ENCODE peak calls at places on chromosomes 13 and 19, in seven cellular contexts. One of them, this sample, is unnamed.

GRCh38 chr19:8654591-8655339 is 24.3 kb downstream of the NFILZ start:
- DNase-seq in stomach: peak
- DNase-seq in upper lobe of left lung: peak
- DNase-seq in HepG2: no peak
- DNase-seq in HL-60: peak
- DNase-seq in endothelial cell of umbilical vein: peak
- DNase-seq in GM12878: no peak
- DNase-seq in this sample: peak

GRCh38 chr19:47322048-47322447 is 9.9 kb upstream of the C5AR2 start:
- DNase-seq in HL-60: no peak
- DNase-seq in HepG2: no peak
- DNase-seq in upper lobe of left lung: no peak
- DNase-seq in endothelial cell of umbilical vein: no peak
- DNase-seq in GM12878: no peak
- DNase-seq in stomach: no peak
- DNase-seq in this sample: no peak

GRCh38 chr13:35478384-35479222 is 2.1 kb upstream of the MAB21L1 start:
- DNase-seq in endothelial cell of umbilical vein: no peak
- DNase-seq in GM12878: no peak
- DNase-seq in stomach: no peak
- DNase-seq in HepG2: no peak
- DNase-seq in HL-60: no peak
- DNase-seq in upper lobe of left lung: no peak
- DNase-seq in this sample: no peak

GRCh38 chr19:37867831-37868230 is 38.6 kb downstream of the WDR87 start:
- DNase-seq in upper lobe of left lung: no peak
- DNase-seq in HepG2: no peak
- DNase-seq in endothelial cell of umbilical vein: no peak
- DNase-seq in GM12878: no peak
- DNase-seq in stomach: no peak
- DNase-seq in HL-60: no peak
- DNase-seq in this sample: no peak

GRCh38 chr13:73973156-73973555 is 161.0 kb downstream of the KLF12 start:
- DNase-seq in upper lobe of left lung: no peak
- DNase-seq in stomach: no peak
- DNase-seq in endothelial cell of umbilical vein: no peak
- DNase-seq in HepG2: no peak
- DNase-seq in GM12878: no peak
- DNase-seq in HL-60: no peak
- DNase-seq in this sample: no peak

GRCh38 chr13:21933001-21933400 is 262.1 kb downstream of the FGF9 start:
- DNase-seq in upper lobe of left lung: no peak
- DNase-seq in stomach: no peak
- DNase-seq in HL-60: no peak
- DNase-seq in HepG2: no peak
- DNase-seq in GM12878: no peak
- DNase-seq in endothelial cell of umbilical vein: no peak
- DNase-seq in this sample: no peak

GRCh38 chr19:9793051-9793591 is 24.6 kb upstream of the ZNF846 start:
- DNase-seq in HL-60: no peak
- DNase-seq in stomach: peak
- DNase-seq in upper lobe of left lung: peak
- DNase-seq in HepG2: no peak
- DNase-seq in endothelial cell of umbilical vein: no peak
- DNase-seq in GM12878: no peak
- DNase-seq in this sample: no peak

GRCh38 chr13:94433055-94433947 is 46.2 kb downstream of the DCT start:
- DNase-seq in upper lobe of left lung: peak
- DNase-seq in GM12878: no peak
- DNase-seq in endothelial cell of umbilical vein: peak
- DNase-seq in HepG2: peak
- DNase-seq in stomach: no peak
- DNase-seq in HL-60: no peak
- DNase-seq in this sample: no peak

GRCh38 chr19:1634242-1634937 is 18.0 kb downstream of the TCF3 start:
- DNase-seq in endothelial cell of umbilical vein: no peak
- DNase-seq in HepG2: no peak
- DNase-seq in HL-60: no peak
- DNase-seq in GM12878: no peak
- DNase-seq in stomach: no peak
- DNase-seq in upper lobe of left lung: no peak
- DNase-seq in this sample: no peak

GRCh38 chr13:62910541-62910940 is 1494.9 kb upstream of the PCDH20 start:
- DNase-seq in HepG2: no peak
- DNase-seq in endothelial cell of umbilical vein: no peak
- DNase-seq in stomach: no peak
- DNase-seq in GM12878: no peak
- DNase-seq in HL-60: no peak
- DNase-seq in upper lobe of left lung: no peak
- DNase-seq in this sample: no peak

GRCh38 chr13:81726037-81726726 is 1385.3 kb upstream of the SPRY2 start:
- DNase-seq in HL-60: no peak
- DNase-seq in upper lobe of left lung: no peak
- DNase-seq in GM12878: no peak
- DNase-seq in HepG2: no peak
- DNase-seq in stomach: no peak
- DNase-seq in endothelial cell of umbilical vein: no peak
- DNase-seq in this sample: no peak

GRCh38 chr19:460877-461609 is at the start of gene SHC2:
- DNase-seq in stomach: peak
- DNase-seq in endothelial cell of umbilical vein: no peak
- DNase-seq in HL-60: no peak
- DNase-seq in GM12878: no peak
- DNase-seq in upper lobe of left lung: no peak
- DNase-seq in HepG2: no peak
- DNase-seq in this sample: no peak

GRCh38 chr13:98105929-98106336 is 37.0 kb upstream of the FARP1 start:
- DNase-seq in endothelial cell of umbilical vein: peak
- DNase-seq in HepG2: peak
- DNase-seq in GM12878: no peak
- DNase-seq in upper lobe of left lung: peak
- DNase-seq in stomach: no peak
- DNase-seq in HL-60: no peak
- DNase-seq in this sample: no peak
- TF ChIP-seq CTCF in endothelial cell of umbilical vein: no peak
- TF ChIP-seq CTCF in HepG2: no peak
- TF ChIP-seq CTCF in GM12878: no peak
- TF ChIP-seq CTCF in upper lobe of left lung: no peak
- TF ChIP-seq CTCF in stomach: no peak
- TF ChIP-seq CTCF in HL-60: no peak
- TF ChIP-seq CTCF in this sample: no peak

GRCh38 chr19:54883228-54883627 is 9.2 kb downstream of the FCAR start:
- DNase-seq in upper lobe of left lung: no peak
- DNase-seq in stomach: no peak
- DNase-seq in HL-60: no peak
- DNase-seq in GM12878: no peak
- DNase-seq in endothelial cell of umbilical vein: no peak
- DNase-seq in HepG2: no peak
- DNase-seq in this sample: no peak

GRCh38 chr19:54882758-54883157 is 8.7 kb downstream of the FCAR start:
- DNase-seq in HepG2: peak
- DNase-seq in upper lobe of left lung: no peak
- DNase-seq in endothelial cell of umbilical vein: peak
- DNase-seq in HL-60: no peak
- DNase-seq in GM12878: peak
- DNase-seq in stomach: no peak
- DNase-seq in this sample: no peak

GRCh38 chr19:54881884-54882283 is 7.8 kb downstream of the FCAR start:
- DNase-seq in HL-60: no peak
- DNase-seq in GM12878: no peak
- DNase-seq in stomach: no peak
- DNase-seq in upper lobe of left lung: no peak
- DNase-seq in endothelial cell of umbilical vein: no peak
- DNase-seq in HepG2: no peak
- DNase-seq in this sample: no peak
- TF ChIP-seq POLR2AphosphoS5 in HL-60: no peak
- TF ChIP-seq POLR2AphosphoS5 in GM12878: no peak
- TF ChIP-seq POLR2AphosphoS5 in stomach: no peak
- TF ChIP-seq POLR2AphosphoS5 in upper lobe of left lung: no peak
- TF ChIP-seq POLR2AphosphoS5 in endothelial cell of umbilical vein: no peak
- TF ChIP-seq POLR2AphosphoS5 in HepG2: no peak
- TF ChIP-seq POLR2AphosphoS5 in this sample: no peak

DNA sequence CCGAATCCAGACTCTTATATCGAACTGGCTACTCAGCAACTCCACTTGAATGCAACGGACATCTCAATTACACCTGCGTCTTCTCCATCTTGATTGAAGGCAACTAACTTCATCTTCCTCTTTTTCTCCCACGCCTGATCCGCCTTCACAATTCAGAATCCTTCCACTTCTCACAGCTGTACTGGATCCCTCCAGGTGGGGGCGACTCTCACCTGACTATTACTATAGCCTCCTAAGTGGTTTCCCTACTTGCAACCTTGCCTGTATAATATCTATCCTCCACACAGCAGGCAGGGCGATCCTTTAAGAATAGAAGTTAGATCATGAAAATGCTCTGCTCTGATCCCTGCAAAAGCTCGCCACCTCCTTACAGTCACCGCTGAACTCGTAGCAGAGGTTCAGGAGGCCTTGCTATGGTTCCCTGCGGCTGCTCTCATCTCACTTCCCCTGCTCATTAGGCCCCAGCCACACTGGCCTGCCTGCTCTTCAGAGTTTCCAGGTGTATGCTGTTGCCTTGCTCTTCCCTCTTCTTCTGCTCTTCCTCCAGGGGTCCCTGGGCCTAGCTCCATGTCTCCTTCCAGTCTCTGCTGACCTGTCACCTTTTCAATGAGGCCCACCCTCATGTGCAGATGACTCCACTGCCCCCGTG is 31.9 kb downstream of the RFXAP start:
- DNase-seq in upper lobe of left lung: no peak
- DNase-seq in endothelial cell of umbilical vein: peak
- DNase-seq in HL-60: no peak
- DNase-seq in HepG2: peak
- DNase-seq in GM12878: no peak
- DNase-seq in stomach: no peak
- DNase-seq in this sample: no peak
- TF ChIP-seq CTCF in upper lobe of left lung: no peak
- TF ChIP-seq CTCF in endothelial cell of umbilical vein: peak
- TF ChIP-seq CTCF in HL-60: no peak
- TF ChIP-seq CTCF in HepG2: peak
- TF ChIP-seq CTCF in GM12878: peak
- TF ChIP-seq CTCF in stomach: no peak
- TF ChIP-seq CTCF in this sample: peak

GRCh38 chr13:30881191-30881651 is 24.9 kb upstream of the MEDAG start:
- DNase-seq in GM12878: no peak
- DNase-seq in HepG2: no peak
- DNase-seq in endothelial cell of umbilical vein: no peak
- DNase-seq in upper lobe of left lung: no peak
- DNase-seq in stomach: no peak
- DNase-seq in HL-60: no peak
- DNase-seq in this sample: no peak

GRCh38 chr13:30881931-30882899 is 23.9 kb upstream of the MEDAG start:
- DNase-seq in HepG2: no peak
- DNase-seq in endothelial cell of umbilical vein: no peak
- DNase-seq in HL-60: no peak
- DNase-seq in upper lobe of left lung: no peak
- DNase-seq in GM12878: no peak
- DNase-seq in stomach: no peak
- DNase-seq in this sample: no peak

GRCh38 chr13:30880151-30880551 is 25.9 kb upstream of the MEDAG start:
- DNase-seq in endothelial cell of umbilical vein: no peak
- DNase-seq in HL-60: no peak
- DNase-seq in HepG2: no peak
- DNase-seq in upper lobe of left lung: no peak
- DNase-seq in stomach: no peak
- DNase-seq in GM12878: no peak
- DNase-seq in this sample: no peak

GRCh38 chr13:30882996-30883766 is 22.9 kb upstream of the MEDAG start:
- DNase-seq in endothelial cell of umbilical vein: no peak
- DNase-seq in GM12878: no peak
- DNase-seq in HL-60: no peak
- DNase-seq in upper lobe of left lung: no peak
- DNase-seq in HepG2: no peak
- DNase-seq in stomach: no peak
- DNase-seq in this sample: no peak

GRCh38 chr13:30880756-30881155 is 25.3 kb upstream of the MEDAG start:
- DNase-seq in GM12878: no peak
- DNase-seq in HL-60: no peak
- DNase-seq in endothelial cell of umbilical vein: peak
- DNase-seq in stomach: no peak
- DNase-seq in HepG2: peak
- DNase-seq in upper lobe of left lung: no peak
- DNase-seq in this sample: no peak
- TF ChIP-seq POLR2AphosphoS5 in GM12878: no peak
- TF ChIP-seq POLR2AphosphoS5 in HL-60: no peak
- TF ChIP-seq POLR2AphosphoS5 in endothelial cell of umbilical vein: no peak
- TF ChIP-seq POLR2AphosphoS5 in stomach: peak
- TF ChIP-seq POLR2AphosphoS5 in HepG2: no peak
- TF ChIP-seq POLR2AphosphoS5 in upper lobe of left lung: peak
- TF ChIP-seq POLR2AphosphoS5 in this sample: no peak

GRCh38 chr13:48998893-48999292 is 23.2 kb downstream of the FNDC3A start:
- DNase-seq in stomach: no peak
- DNase-seq in endothelial cell of umbilical vein: no peak
- DNase-seq in upper lobe of left lung: no peak
- DNase-seq in GM12878: no peak
- DNase-seq in HL-60: no peak
- DNase-seq in HepG2: no peak
- DNase-seq in this sample: no peak

GRCh38 chr13:48994731-48995130 is 19.0 kb downstream of the FNDC3A start:
- DNase-seq in HepG2: peak
- DNase-seq in upper lobe of left lung: no peak
- DNase-seq in HL-60: no peak
- DNase-seq in endothelial cell of umbilical vein: no peak
- DNase-seq in GM12878: no peak
- DNase-seq in stomach: no peak
- DNase-seq in this sample: no peak

DNA sequence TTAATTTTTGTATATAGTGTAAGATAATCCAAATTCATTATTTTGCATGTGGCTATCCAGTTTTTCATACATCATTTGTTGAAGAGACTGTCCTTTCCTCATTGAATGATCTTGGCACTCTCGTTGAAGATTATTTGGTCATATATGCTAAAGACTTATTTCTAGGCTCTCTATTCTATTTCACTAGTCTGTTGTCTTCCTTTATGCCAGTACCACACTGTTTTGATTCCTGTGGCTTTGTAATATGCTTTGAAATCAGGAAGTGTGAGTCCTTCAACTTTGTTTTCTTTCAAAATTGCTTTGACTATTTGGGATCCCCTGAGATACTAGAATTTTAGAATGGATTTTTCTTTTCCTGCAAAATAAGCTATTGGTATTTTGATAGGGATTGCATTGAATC is 24.5 kb downstream of the FNDC3A start:
- DNase-seq in upper lobe of left lung: no peak
- DNase-seq in stomach: no peak
- DNase-seq in endothelial cell of umbilical vein: no peak
- DNase-seq in GM12878: no peak
- DNase-seq in HepG2: no peak
- DNase-seq in HL-60: no peak
- DNase-seq in this sample: no peak
- TF ChIP-seq CTCF in upper lobe of left lung: no peak
- TF ChIP-seq CTCF in stomach: no peak
- TF ChIP-seq CTCF in endothelial cell of umbilical vein: no peak
- TF ChIP-seq CTCF in GM12878: no peak
- TF ChIP-seq CTCF in HepG2: no peak
- TF ChIP-seq CTCF in HL-60: no peak
- TF ChIP-seq CTCF in this sample: no peak